ENCODE peak calls at places on chromosomes 3 and 15, in seven cellular contexts. One of them, this sample, is unnamed.

GRCh38 chr3:173221010-173221409 is 80.0 kb upstream of the SPATA16 start:
- DNase-seq in trophoblast cell: no peak
- DNase-seq in mesenchymal stem cell: peak
- DNase-seq in IMR-90: no peak
- DNase-seq in neuronal stem cell: no peak
- DNase-seq in mesendoderm: peak
- DNase-seq in H9: no peak
- DNase-seq in this sample: no peak

GRCh38 chr3:88369337-88369736 is 219.6 kb downstream of the C3orf38 start:
- DNase-seq in mesendoderm: no peak
- DNase-seq in mesenchymal stem cell: no peak
- DNase-seq in trophoblast cell: no peak
- DNase-seq in H9: no peak
- DNase-seq in IMR-90: no peak
- DNase-seq in neuronal stem cell: no peak
- DNase-seq in this sample: no peak

GRCh38 chr15:44082558-44083151 is 112.4 kb downstream of the FRMD5 start:
- DNase-seq in mesendoderm: no peak
- DNase-seq in neuronal stem cell: no peak
- DNase-seq in mesenchymal stem cell: no peak
- DNase-seq in H9: no peak
- DNase-seq in trophoblast cell: no peak
- DNase-seq in IMR-90: peak
- DNase-seq in this sample: no peak

GRCh38 chr3:43765417-43766030 is 74.8 kb downstream of the ABHD5 start:
- DNase-seq in mesendoderm: no peak
- DNase-seq in mesenchymal stem cell: peak
- DNase-seq in neuronal stem cell: no peak
- DNase-seq in IMR-90: peak
- DNase-seq in H9: no peak
- DNase-seq in trophoblast cell: no peak
- DNase-seq in this sample: no peak

GRCh38 chr3:126288314-126288713 is 68.9 kb downstream of the KLF15 start:
- DNase-seq in mesenchymal stem cell: no peak
- DNase-seq in mesendoderm: no peak
- DNase-seq in IMR-90: no peak
- DNase-seq in neuronal stem cell: peak
- DNase-seq in trophoblast cell: no peak
- DNase-seq in H9: peak
- DNase-seq in this sample: peak

GRCh38 chr15:90902996-90903732 is at the start of gene MAN2A2:
- DNase-seq in trophoblast cell: peak
- DNase-seq in mesenchymal stem cell: peak
- DNase-seq in H9: no peak
- DNase-seq in neuronal stem cell: peak
- DNase-seq in IMR-90: peak
- DNase-seq in mesendoderm: peak
- DNase-seq in this sample: peak

GRCh38 chr15:68218331-68218730 is 11.2 kb downstream of the CLN6 start:
- DNase-seq in trophoblast cell: no peak
- DNase-seq in mesenchymal stem cell: no peak
- DNase-seq in IMR-90: no peak
- DNase-seq in mesendoderm: no peak
- DNase-seq in neuronal stem cell: no peak
- DNase-seq in H9: peak
- DNase-seq in this sample: peak

GRCh38 chr3:20462226-20462625 is 276.2 kb upstream of the SGO1 start:
- DNase-seq in H9: no peak
- DNase-seq in IMR-90: no peak
- DNase-seq in mesendoderm: no peak
- DNase-seq in trophoblast cell: no peak
- DNase-seq in mesenchymal stem cell: no peak
- DNase-seq in neuronal stem cell: no peak
- DNase-seq in this sample: no peak

GRCh38 chr3:121918779-121919483 is 24.7 kb downstream of the SLC15A2 start:
- DNase-seq in IMR-90: peak
- DNase-seq in H9: no peak
- DNase-seq in trophoblast cell: no peak
- DNase-seq in neuronal stem cell: no peak
- DNase-seq in mesenchymal stem cell: no peak
- DNase-seq in mesendoderm: no peak
- DNase-seq in this sample: no peak

GRCh38 chr3:194767430-194768207 is 81.9 kb downstream of the FAM43A start:
- DNase-seq in trophoblast cell: peak
- DNase-seq in neuronal stem cell: no peak
- DNase-seq in IMR-90: no peak
- DNase-seq in mesenchymal stem cell: no peak
- DNase-seq in mesendoderm: no peak
- DNase-seq in H9: no peak
- DNase-seq in this sample: no peak

GRCh38 chr3:176663819-176664218 is 533.5 kb downstream of the TBL1XR1 start:
- DNase-seq in IMR-90: peak
- DNase-seq in trophoblast cell: no peak
- DNase-seq in neuronal stem cell: peak
- DNase-seq in H9: no peak
- DNase-seq in mesenchymal stem cell: peak
- DNase-seq in mesendoderm: peak
- DNase-seq in this sample: no peak

GRCh38 chr15:60752973-60753720 is 274.2 kb upstream of the ICE2 start:
- DNase-seq in IMR-90: no peak
- DNase-seq in neuronal stem cell: no peak
- DNase-seq in trophoblast cell: no peak
- DNase-seq in mesenchymal stem cell: peak
- DNase-seq in H9: no peak
- DNase-seq in mesendoderm: no peak
- DNase-seq in this sample: no peak

GRCh38 chr3:157109267-157110141 is 50.4 kb downstream of the CCNL1 start:
- DNase-seq in trophoblast cell: no peak
- DNase-seq in H9: no peak
- DNase-seq in mesendoderm: peak
- DNase-seq in mesenchymal stem cell: no peak
- DNase-seq in neuronal stem cell: no peak
- DNase-seq in IMR-90: no peak
- DNase-seq in this sample: no peak

GRCh38 chr3:155912574-155913190 is 42.2 kb downstream of the GMPS start:
- DNase-seq in neuronal stem cell: no peak
- DNase-seq in mesenchymal stem cell: no peak
- DNase-seq in trophoblast cell: no peak
- DNase-seq in H9: no peak
- DNase-seq in mesendoderm: peak
- DNase-seq in IMR-90: peak
- DNase-seq in this sample: no peak

GRCh38 chr3:177051419-177051818 is 145.9 kb downstream of the TBL1XR1 start:
- DNase-seq in mesendoderm: peak
- DNase-seq in neuronal stem cell: no peak
- DNase-seq in mesenchymal stem cell: no peak
- DNase-seq in trophoblast cell: peak
- DNase-seq in H9: no peak
- DNase-seq in IMR-90: no peak
- DNase-seq in this sample: no peak

GRCh38 chr3:106609666-106610301 is 741.0 kb upstream of the CBLB start:
- DNase-seq in H9: peak
- DNase-seq in trophoblast cell: peak
- DNase-seq in mesendoderm: peak
- DNase-seq in neuronal stem cell: peak
- DNase-seq in IMR-90: peak
- DNase-seq in mesenchymal stem cell: peak
- DNase-seq in this sample: peak

GRCh38 chr3:170632780-170633179 is 46.9 kb upstream of the SLC7A14 start:
- DNase-seq in IMR-90: no peak
- DNase-seq in mesendoderm: no peak
- DNase-seq in H9: no peak
- DNase-seq in trophoblast cell: no peak
- DNase-seq in neuronal stem cell: no peak
- DNase-seq in mesenchymal stem cell: no peak
- DNase-seq in this sample: no peak

GRCh38 chr3:48405343-48405881 is 24.5 kb downstream of the PLXNB1 start:
- DNase-seq in H9: no peak
- DNase-seq in IMR-90: no peak
- DNase-seq in mesenchymal stem cell: no peak
- DNase-seq in trophoblast cell: no peak
- DNase-seq in neuronal stem cell: no peak
- DNase-seq in mesendoderm: no peak
- DNase-seq in this sample: no peak

GRCh38 chr15:41115652-41116115 is 396 bp downstream of the INO80 start:
- DNase-seq in mesenchymal stem cell: peak
- DNase-seq in neuronal stem cell: peak
- DNase-seq in IMR-90: peak
- DNase-seq in mesendoderm: peak
- DNase-seq in H9: no peak
- DNase-seq in trophoblast cell: peak
- DNase-seq in this sample: no peak

GRCh38 chr15:95712785-95713184 is 617.7 kb upstream of the NR2F2 start:
- DNase-seq in H9: no peak
- DNase-seq in trophoblast cell: no peak
- DNase-seq in neuronal stem cell: no peak
- DNase-seq in mesendoderm: no peak
- DNase-seq in mesenchymal stem cell: no peak
- DNase-seq in IMR-90: peak
- DNase-seq in this sample: no peak

GRCh38 chr3:162142511-162142910 is 645.9 kb downstream of the OTOL1 start:
- DNase-seq in mesendoderm: no peak
- DNase-seq in H9: no peak
- DNase-seq in IMR-90: peak
- DNase-seq in mesenchymal stem cell: peak
- DNase-seq in trophoblast cell: no peak
- DNase-seq in neuronal stem cell: no peak
- DNase-seq in this sample: no peak

GRCh38 chr3:115164374-115165221 is 17.5 kb upstream of the ZBTB20 start:
- DNase-seq in neuronal stem cell: no peak
- DNase-seq in IMR-90: no peak
- DNase-seq in H9: no peak
- DNase-seq in trophoblast cell: no peak
- DNase-seq in mesenchymal stem cell: no peak
- DNase-seq in mesendoderm: no peak
- DNase-seq in this sample: no peak

GRCh38 chr3:191330309-191330712 is at the start of gene UTS2B:
- DNase-seq in mesendoderm: peak
- DNase-seq in neuronal stem cell: no peak
- DNase-seq in IMR-90: peak
- DNase-seq in trophoblast cell: peak
- DNase-seq in mesenchymal stem cell: peak
- DNase-seq in H9: no peak
- DNase-seq in this sample: no peak

GRCh38 chr3:39150170-39150802 is 3.1 kb downstream of the CSRNP1 start:
- DNase-seq in IMR-90: no peak
- DNase-seq in H9: no peak
- DNase-seq in trophoblast cell: no peak
- DNase-seq in neuronal stem cell: no peak
- DNase-seq in mesenchymal stem cell: no peak
- DNase-seq in mesendoderm: no peak
- DNase-seq in this sample: no peak

GRCh38 chr3:131591394-131591990 is 88.7 kb upstream of the MRPL3 start:
- DNase-seq in mesenchymal stem cell: peak
- DNase-seq in IMR-90: peak
- DNase-seq in H9: no peak
- DNase-seq in mesendoderm: no peak
- DNase-seq in trophoblast cell: no peak
- DNase-seq in neuronal stem cell: no peak
- DNase-seq in this sample: no peak

GRCh38 chr3:126811530-126811929 is 107.5 kb downstream of the CHCHD6 start:
- DNase-seq in mesendoderm: no peak
- DNase-seq in mesenchymal stem cell: peak
- DNase-seq in IMR-90: peak
- DNase-seq in trophoblast cell: no peak
- DNase-seq in neuronal stem cell: no peak
- DNase-seq in H9: no peak
- DNase-seq in this sample: no peak

DNA sequence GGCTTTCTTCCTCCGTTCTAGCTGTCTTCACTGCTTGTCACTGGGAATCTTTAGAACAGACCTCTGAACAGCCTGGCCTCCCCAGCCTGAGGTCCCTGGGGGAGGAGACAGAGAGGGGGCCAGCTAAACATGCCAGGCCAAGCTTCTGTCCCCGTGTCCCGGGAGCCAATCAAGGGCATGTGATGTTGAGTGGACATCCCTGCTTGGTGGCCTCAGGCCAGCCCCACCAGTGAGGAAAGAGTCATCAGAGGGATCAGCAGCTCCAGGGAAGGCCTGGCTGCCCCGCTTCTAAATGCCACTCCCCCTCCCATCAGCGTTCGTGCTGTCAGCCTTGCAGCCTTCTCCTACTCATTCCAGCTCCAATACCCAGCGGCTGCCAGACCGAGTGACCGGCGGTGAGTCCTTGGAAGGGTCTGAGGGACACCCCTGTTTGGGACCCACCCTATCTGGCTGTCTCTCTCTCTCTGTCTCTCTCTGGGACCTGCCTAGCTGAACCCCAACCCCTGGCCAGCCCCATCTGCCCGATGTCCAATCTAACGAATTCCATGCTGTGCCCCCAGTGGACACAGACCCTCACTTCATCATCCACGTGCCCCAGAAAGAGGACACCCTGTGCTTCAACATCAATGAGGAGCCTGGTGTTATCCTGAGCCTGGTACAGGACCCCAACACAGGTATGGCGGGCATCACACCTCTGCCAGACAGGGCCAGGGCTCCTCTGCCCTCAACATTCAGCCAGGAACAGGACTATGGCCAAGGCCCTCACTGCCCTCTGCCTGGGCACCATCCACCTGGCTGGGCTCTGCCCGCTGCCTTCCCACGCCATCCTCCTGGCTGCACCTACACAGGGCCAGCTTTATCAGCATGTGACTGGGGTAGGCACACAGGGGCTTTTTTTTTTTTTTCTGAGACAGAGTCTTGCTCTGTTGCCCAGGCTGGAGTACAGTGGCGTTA is 6.6 kb upstream of the ITIH3 start:
- DNase-seq in trophoblast cell: no peak
- DNase-seq in IMR-90: no peak
- DNase-seq in H9: no peak
- DNase-seq in neuronal stem cell: no peak
- DNase-seq in mesendoderm: no peak
- DNase-seq in mesenchymal stem cell: no peak
- DNase-seq in this sample: no peak
- H2BK120ac ChIP-seq in trophoblast cell: no peak
- H2BK120ac ChIP-seq in IMR-90: no peak
- H2BK120ac ChIP-seq in H9: no peak
- H2BK120ac ChIP-seq in neuronal stem cell: no peak
- H2BK120ac ChIP-seq in mesendoderm: no peak
- H2BK120ac ChIP-seq in mesenchymal stem cell: no peak
- H2BK120ac ChIP-seq in this sample: no peak

GRCh38 chr15:45884755-45885445 is 250.1 kb downstream of the SQOR start:
- DNase-seq in IMR-90: no peak
- DNase-seq in trophoblast cell: no peak
- DNase-seq in H9: no peak
- DNase-seq in mesenchymal stem cell: no peak
- DNase-seq in mesendoderm: no peak
- DNase-seq in neuronal stem cell: no peak
- DNase-seq in this sample: no peak
- H2BK120ac ChIP-seq in IMR-90: no peak
- H2BK120ac ChIP-seq in trophoblast cell: no peak
- H2BK120ac ChIP-seq in H9: no peak
- H2BK120ac ChIP-seq in mesenchymal stem cell: no peak
- H2BK120ac ChIP-seq in mesendoderm: no peak
- H2BK120ac ChIP-seq in neuronal stem cell: no peak
- H2BK120ac ChIP-seq in this sample: no peak

GRCh38 chr15:50476143-50476542 is 51.9 kb downstream of the USP8 start:
- DNase-seq in H9: no peak
- DNase-seq in trophoblast cell: no peak
- DNase-seq in neuronal stem cell: no peak
- DNase-seq in mesenchymal stem cell: no peak
- DNase-seq in IMR-90: no peak
- DNase-seq in mesendoderm: no peak
- DNase-seq in this sample: no peak
- H2BK120ac ChIP-seq in H9: no peak
- H2BK120ac ChIP-seq in trophoblast cell: no peak
- H2BK120ac ChIP-seq in neuronal stem cell: no peak
- H2BK120ac ChIP-seq in mesenchymal stem cell: no peak
- H2BK120ac ChIP-seq in IMR-90: no peak
- H2BK120ac ChIP-seq in mesendoderm: no peak
- H2BK120ac ChIP-seq in this sample: no peak

GRCh38 chr3:119098620-119099222 is 47.2 kb upstream of the TEX55 start:
- DNase-seq in trophoblast cell: no peak
- DNase-seq in H9: no peak
- DNase-seq in mesenchymal stem cell: peak
- DNase-seq in mesendoderm: peak
- DNase-seq in IMR-90: peak
- DNase-seq in neuronal stem cell: peak
- DNase-seq in this sample: no peak
- H2BK120ac ChIP-seq in trophoblast cell: no peak
- H2BK120ac ChIP-seq in H9: no peak
- H2BK120ac ChIP-seq in mesenchymal stem cell: no peak
- H2BK120ac ChIP-seq in mesendoderm: no peak
- H2BK120ac ChIP-seq in IMR-90: no peak
- H2BK120ac ChIP-seq in neuronal stem cell: no peak
- H2BK120ac ChIP-seq in this sample: no peak